ENCODE peak calls at places on chromosomes 12 and 14, in four cellular contexts. F is psoas muscle, M is endothelial cell of umbilical vein, R is esophagus squamous epithelium. I is an unnamed sample.

GRCh38 chr12:13536219-13536910 is 339.8 kb downstream of the EMP1 start:
- DNase-seq in M (no peak), F (no peak), R (no peak), I (no peak)

GRCh38 chr14:67748312-67748711 is 46.6 kb downstream of the RDH12 start:
- DNase-seq in M (no peak), R (no peak), F (no peak), I (no peak)

GRCh38 chr12:118102070-118102469 is 1.7 kb downstream of the VSIG10 start:
- DNase-seq in F (no peak), R (no peak), M (no peak), I (no peak)

GRCh38 chr14:66495214-66496098 is 9.3 kb downstream of the CCDC196 start:
- DNase-seq in M (peak; percentile 71), F (no peak), R (no peak), I (peak; percentile 90)

GRCh38 chr14:35277179-35277578 is 15.0 kb upstream of the PSMA6 start:
- DNase-seq in R (no peak), F (no peak), M (no peak), I (no peak)

GRCh38 chr12:2003676-2004112 is 563 bp downstream of the DCP1B start:
- DNase-seq in R (no peak), M (no peak), F (no peak), I (peak; percentile 62)

GRCh38 chr14:38884109-38884508 is 218.9 kb downstream of the SEC23A start:
- DNase-seq in R (no peak), M (no peak), F (no peak), I (no peak)

GRCh38 chr12:6277982-6278438 is 32.5 kb upstream of the PLEKHG6 start:
- DNase-seq in R (no peak), M (no peak), F (no peak), I (no peak)

GRCh38 chr12:50545783-50546182 is 41.0 kb downstream of the DIP2B start:
- DNase-seq in M (peak; percentile 19), R (no peak), F (no peak), I (no peak)

GRCh38 chr14:36020120-36021029 is 156.1 kb downstream of the PTCSC3 start:
- DNase-seq in F (no peak), M (no peak), R (no peak), I (no peak)

GRCh38 chr12:132141976-132142678 is 2.0 kb downstream of the DDX51 start:
- DNase-seq in R (no peak), M (no peak), F (peak; percentile 41), I (no peak)

GRCh38 chr12:114841557-114842251 is 157.7 kb upstream of the TBX3 start:
- DNase-seq in F (no peak), M (no peak), R (no peak), I (no peak)

GRCh38 chr12:115528466-115528865 is 749.0 kb downstream of the MED13L start:
- DNase-seq in R (no peak), M (no peak), F (no peak), I (no peak)

GRCh38 chr12:16913832-16914490 is 308.0 kb upstream of the LMO3 start:
- DNase-seq in R (no peak), F (no peak), M (no peak), I (no peak)

GRCh38 chr14:85620937-85621336 is 91.0 kb downstream of the FLRT2 start:
- DNase-seq in F (no peak), M (no peak), R (no peak), I (no peak)

GRCh38 chr14:52013984-52014600 is 24.7 kb downstream of the RTRAF start:
- DNase-seq in F (peak; percentile 54), R (no peak), M (no peak), I (no peak)

GRCh38 chr12:71890475-71890874 is 48.2 kb upstream of the TPH2 start:
- DNase-seq in M (no peak), F (no peak), R (no peak), I (no peak)
- H3K4me3 ChIP-seq in M (no peak overlapping the region), F (no peak overlapping the region), R (no peak overlapping the region), I (no peak overlapping the region)

GRCh38 chr12:4034926-4035325 is 161.7 kb upstream of the PARP11 start:
- DNase-seq in F (no peak), R (no peak), M (no peak), I (peak; percentile 17)

GRCh38 chr12:4032906-4033628 is 159.9 kb upstream of the PARP11 start:
- DNase-seq in R (no peak), M (no peak), F (no peak), I (no peak)

GRCh38 chr12:4031703-4032291 is 158.6 kb upstream of the PARP11 start:
- DNase-seq in M (peak; percentile 14), R (no peak), F (no peak), I (peak; percentile 55)

GRCh38 chr12:4027412-4027811 is 154.2 kb upstream of the PARP11 start:
- DNase-seq in F (no peak), R (no peak), M (no peak), I (no peak)

GRCh38 chr12:4030938-4031702 is 157.9 kb upstream of the PARP11 start:
- DNase-seq in M (peak; percentile 90), R (peak; percentile 24), F (peak; percentile 92), I (peak; percentile 99)
- TF ChIP-seq CTCF in M (no peak), R (peak; percentile 15), F (no peak), I (no peak)

GRCh38 chr12:3753549-3754284 is 808 bp upstream of the CRACR2A start:
- DNase-seq in F (peak; percentile 62), M (no peak), R (no peak), I (peak; percentile 49)

GRCh38 chr12:3752741-3753486 is at the start of gene CRACR2A:
- DNase-seq in M (peak; percentile 75), R (no peak), F (peak; percentile 86), I (peak; percentile 79)

GRCh38 chr12:3751151-3752095 is 1.5 kb downstream of the CRACR2A start:
- DNase-seq in F (no peak), R (no peak), M (no peak), I (no peak)

GRCh38 chr12:3750616-3751015 is 2.3 kb downstream of the CRACR2A start:
- DNase-seq in M (no peak), F (no peak), R (no peak), I (no peak)

DNA sequence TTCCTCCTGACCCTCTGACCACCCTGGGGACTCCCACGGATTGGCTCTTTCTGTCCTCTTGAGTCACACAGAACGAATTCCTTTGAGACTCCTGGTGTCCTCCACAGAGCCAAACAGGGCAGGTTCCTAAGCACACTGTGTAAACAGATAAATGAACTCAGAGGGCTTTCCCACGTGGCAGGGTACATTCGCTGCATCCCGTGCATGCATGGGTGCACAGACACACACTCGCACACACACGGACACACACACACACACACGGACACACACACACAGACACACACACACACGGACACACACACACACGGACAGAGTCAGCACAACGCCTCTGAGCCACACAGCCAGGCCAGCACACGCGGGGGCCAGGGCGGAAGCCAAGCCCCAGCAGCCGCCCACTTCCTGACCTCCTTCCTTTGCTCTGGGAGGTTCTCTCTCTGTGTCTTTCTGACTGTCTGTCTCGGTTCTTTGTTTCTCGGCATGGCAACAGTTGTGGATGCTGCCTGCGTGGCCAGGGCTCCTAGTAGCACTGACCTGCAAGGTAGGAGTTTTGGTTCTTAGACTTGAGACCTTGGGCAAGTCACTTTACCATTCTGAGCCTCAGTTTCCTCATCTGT is 706 bp downstream of the CRACR2A start:
- DNase-seq in M (peak; percentile 45), R (no peak), F (peak; percentile 77), I (peak; percentile 74)
- H3K4me3 ChIP-seq in M (peak overlapping the region; percentile 53), R (peak overlapping the region; percentile 76), F (peak overlapping the region; percentile 55), I (peak overlapping the region; percentile 66)

DNA sequence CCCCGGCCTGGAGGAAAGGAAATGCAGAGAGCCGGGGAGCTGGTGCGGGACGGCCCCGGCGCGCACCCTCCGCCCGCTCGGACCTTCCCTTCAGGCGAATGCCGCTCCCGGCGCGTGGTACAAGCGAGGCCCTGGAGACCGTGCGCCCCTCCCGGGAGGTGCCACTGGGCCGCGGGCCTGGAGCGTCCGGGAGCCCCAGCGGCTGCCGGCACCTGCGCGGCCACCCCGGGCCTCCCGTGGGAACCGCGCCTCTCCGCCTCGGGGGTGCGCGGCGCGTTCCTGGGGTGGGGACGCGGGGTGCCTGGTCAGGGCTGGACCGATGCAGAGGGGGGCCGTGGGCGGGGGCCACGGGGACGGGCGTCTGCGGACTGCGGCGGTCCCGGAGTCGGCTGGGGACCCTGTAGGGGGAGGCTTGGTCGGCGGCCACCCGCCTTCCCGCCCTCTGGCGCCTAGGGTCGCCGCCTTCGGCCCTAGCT is 518 bp downstream of the PAPLN start:
- DNase-seq in F (no peak), R (no peak), M (no peak), I (no peak)
- TF ChIP-seq CTCF in F (no peak), R (no peak), M (no peak), I (no peak)

DNA sequence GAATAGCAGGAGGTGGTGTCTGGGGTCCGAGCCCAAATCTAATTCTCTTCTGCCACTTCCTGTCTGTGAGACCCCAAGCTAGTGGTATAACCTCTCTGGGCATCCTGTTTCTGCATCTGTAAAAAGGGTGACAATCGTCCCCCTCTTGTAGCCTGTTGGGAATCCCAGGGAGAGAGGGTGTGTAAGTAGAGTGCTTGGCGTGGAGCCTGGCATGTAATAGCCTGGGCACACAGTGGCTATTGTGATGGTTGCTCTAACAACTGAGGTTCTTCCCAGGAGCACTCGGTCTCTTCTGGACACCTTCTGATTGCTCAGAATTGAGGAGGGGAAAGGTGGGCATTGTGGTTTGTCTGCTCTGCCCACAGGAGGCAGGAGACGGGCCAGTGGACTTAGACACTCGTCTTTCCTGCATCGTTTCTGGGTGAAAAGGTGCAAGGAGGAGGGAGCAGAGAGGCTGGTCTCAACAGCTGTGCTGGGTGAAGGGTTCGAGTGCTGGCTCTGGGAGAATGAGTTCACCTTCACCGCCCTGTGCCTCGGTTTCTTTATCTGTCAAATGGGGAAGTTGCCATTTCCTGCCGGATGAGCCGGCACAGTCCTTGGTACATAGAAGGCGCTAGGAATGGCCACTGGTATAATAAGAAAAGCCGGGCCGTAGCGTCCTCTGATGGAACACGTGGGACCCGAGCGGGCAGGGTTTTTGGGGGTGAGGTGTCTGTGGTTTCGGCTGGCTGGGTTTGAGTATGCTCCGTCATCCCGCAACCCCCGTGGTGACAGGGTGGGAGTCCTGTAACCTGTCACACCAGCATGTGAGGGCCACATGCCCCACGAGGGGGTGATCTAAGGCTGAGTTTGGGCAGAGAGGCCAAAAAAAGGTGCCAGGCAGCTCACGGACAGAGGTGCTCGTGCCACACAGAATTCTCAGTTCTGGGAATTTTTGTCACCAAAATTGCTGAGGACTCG is 7.2 kb downstream of the BCL7A start:
- DNase-seq in R (no peak), F (no peak), M (no peak), I (no peak)
- H3K4me3 ChIP-seq in R (no peak overlapping the region), F (no peak overlapping the region), M (no peak overlapping the region), I (no peak overlapping the region)

DNA sequence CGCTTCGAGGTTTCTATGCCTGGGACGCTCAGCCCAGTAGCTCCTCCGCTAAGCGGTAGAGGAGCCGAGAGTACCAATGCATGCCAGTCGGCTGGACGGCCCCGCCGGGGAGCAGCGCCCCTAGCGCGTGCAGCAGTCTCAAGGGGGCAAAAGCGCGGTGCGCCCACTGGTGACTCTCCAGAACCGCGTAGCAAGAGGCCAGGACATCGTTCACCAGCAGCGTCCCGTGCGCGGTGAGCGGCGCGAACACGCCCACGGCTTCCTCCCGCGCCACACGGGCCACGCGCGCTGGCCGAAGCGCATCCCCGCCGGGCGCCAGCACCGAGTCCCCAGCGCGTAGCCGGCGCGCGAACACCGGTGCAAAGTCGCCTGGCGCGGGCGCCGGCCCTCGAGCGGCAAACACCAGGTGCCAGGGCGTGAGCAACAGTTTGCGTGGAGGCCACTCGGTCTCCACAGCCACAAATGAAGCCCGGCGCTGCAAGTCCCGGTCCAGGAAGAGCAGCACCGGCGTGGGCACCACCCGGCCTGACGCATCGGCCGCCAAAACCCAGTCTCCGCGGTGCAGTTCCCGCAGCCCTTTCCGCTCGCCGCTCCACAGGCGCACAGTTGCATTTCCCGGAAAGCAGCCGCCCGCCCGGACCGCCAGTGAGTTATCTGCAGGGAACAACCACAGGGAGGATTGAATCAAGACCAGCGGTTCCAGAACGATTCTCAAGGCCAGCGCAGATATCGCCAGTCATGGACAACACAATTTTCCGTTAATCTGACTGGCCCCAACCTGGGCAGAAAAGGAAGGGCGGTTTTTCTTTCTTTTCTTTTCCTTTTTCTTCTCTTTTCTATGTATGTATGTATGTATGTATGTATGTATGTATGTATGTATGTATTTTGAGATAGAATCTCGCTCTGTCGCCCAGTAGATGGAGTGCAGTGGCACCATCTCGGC is 4.5 kb downstream of the DHH start:
- DNase-seq in M (peak; percentile 50), F (peak; percentile 67), R (no peak), I (peak; percentile 54)
- TF ChIP-seq CTCF in M (peak; percentile 20), F (no peak), R (no peak), I (no peak)